ENCODE peak calls at places on chromosome 19, in six cellular contexts. One of them, this sample, is unnamed.

GRCh38 chr19:38073806-38074685 is 150.0 kb downstream of the DPF1 start:
- DNase-seq in psoas muscle: no peak
- DNase-seq in H9: peak
- DNase-seq in PC-3: no peak
- DNase-seq in tibial nerve: no peak
- DNase-seq in NB4: peak
- DNase-seq in this sample: no peak

GRCh38 chr19:39543477-39543857 is 3.5 kb upstream of the EID2 start:
- DNase-seq in NB4: no peak
- DNase-seq in tibial nerve: no peak
- DNase-seq in H9: no peak
- DNase-seq in psoas muscle: no peak
- DNase-seq in PC-3: no peak
- DNase-seq in this sample: no peak

GRCh38 chr19:46202872-46203860 is 26.4 kb upstream of the IGFL1 start:
- DNase-seq in tibial nerve: no peak
- DNase-seq in NB4: no peak
- DNase-seq in PC-3: peak
- DNase-seq in psoas muscle: no peak
- DNase-seq in H9: no peak
- DNase-seq in this sample: no peak

GRCh38 chr19:1274081-1274851 is 1.1 kb upstream of the FAM174C start:
- DNase-seq in PC-3: no peak
- DNase-seq in H9: no peak
- DNase-seq in psoas muscle: peak
- DNase-seq in NB4: no peak
- DNase-seq in tibial nerve: no peak
- DNase-seq in this sample: no peak

GRCh38 chr19:40217921-40218890 is at the start of gene TTC9B:
- DNase-seq in NB4: no peak
- DNase-seq in tibial nerve: no peak
- DNase-seq in psoas muscle: no peak
- DNase-seq in H9: peak
- DNase-seq in PC-3: no peak
- DNase-seq in this sample: no peak

GRCh38 chr19:2695288-2695866 is 7.1 kb downstream of the GNG7 start:
- DNase-seq in tibial nerve: no peak
- DNase-seq in NB4: no peak
- DNase-seq in psoas muscle: no peak
- DNase-seq in PC-3: no peak
- DNase-seq in H9: no peak
- DNase-seq in this sample: no peak

GRCh38 chr19:54415208-54415900 is at the start of gene TTYH1:
- DNase-seq in PC-3: no peak
- DNase-seq in H9: peak
- DNase-seq in NB4: no peak
- DNase-seq in psoas muscle: no peak
- DNase-seq in tibial nerve: no peak
- DNase-seq in this sample: peak

GRCh38 chr19:5567360-5567970 is at the start of gene TINCR:
- DNase-seq in H9: peak
- DNase-seq in psoas muscle: no peak
- DNase-seq in NB4: no peak
- DNase-seq in tibial nerve: no peak
- DNase-seq in PC-3: no peak
- DNase-seq in this sample: no peak

GRCh38 chr19:31103228-31103627 is 246.0 kb downstream of the TSHZ3 start:
- DNase-seq in H9: no peak
- DNase-seq in psoas muscle: no peak
- DNase-seq in NB4: no peak
- DNase-seq in PC-3: no peak
- DNase-seq in tibial nerve: no peak
- DNase-seq in this sample: no peak

GRCh38 chr19:5727453-5728050 is 7.1 kb downstream of the CATSPERD start:
- DNase-seq in tibial nerve: no peak
- DNase-seq in H9: no peak
- DNase-seq in NB4: no peak
- DNase-seq in psoas muscle: no peak
- DNase-seq in PC-3: no peak
- DNase-seq in this sample: no peak

GRCh38 chr19:4971424-4971793 is 2.5 kb downstream of the KDM4B start:
- DNase-seq in NB4: no peak
- DNase-seq in psoas muscle: no peak
- DNase-seq in H9: peak
- DNase-seq in PC-3: peak
- DNase-seq in tibial nerve: no peak
- DNase-seq in this sample: no peak

GRCh38 chr19:38057954-38058690 is 151.1 kb downstream of the SIPA1L3 start:
- DNase-seq in H9: no peak
- DNase-seq in tibial nerve: no peak
- DNase-seq in NB4: no peak
- DNase-seq in PC-3: peak
- DNase-seq in psoas muscle: no peak
- DNase-seq in this sample: peak

GRCh38 chr19:16447015-16447384 is 24.8 kb downstream of the EPS15L1 start:
- DNase-seq in PC-3: no peak
- DNase-seq in tibial nerve: peak
- DNase-seq in H9: no peak
- DNase-seq in psoas muscle: peak
- DNase-seq in NB4: peak
- DNase-seq in this sample: no peak

GRCh38 chr19:43651758-43652545 is 12.3 kb upstream of the CADM4 start:
- DNase-seq in tibial nerve: peak
- DNase-seq in psoas muscle: peak
- DNase-seq in PC-3: peak
- DNase-seq in H9: peak
- DNase-seq in NB4: peak
- DNase-seq in this sample: peak

GRCh38 chr19:3691726-3692125 is 8.5 kb downstream of the PIP5K1C start:
- DNase-seq in H9: no peak
- DNase-seq in NB4: no peak
- DNase-seq in PC-3: no peak
- DNase-seq in tibial nerve: no peak
- DNase-seq in psoas muscle: no peak
- DNase-seq in this sample: no peak

GRCh38 chr19:1252221-1252817 is 3.9 kb downstream of the MIDN start:
- DNase-seq in PC-3: peak
- DNase-seq in NB4: peak
- DNase-seq in H9: no peak
- DNase-seq in psoas muscle: peak
- DNase-seq in tibial nerve: peak
- DNase-seq in this sample: no peak

GRCh38 chr19:47723573-47723923 is 10.3 kb downstream of the EHD2 start:
- DNase-seq in psoas muscle: peak
- DNase-seq in H9: no peak
- DNase-seq in tibial nerve: no peak
- DNase-seq in PC-3: peak
- DNase-seq in NB4: peak
- DNase-seq in this sample: no peak

GRCh38 chr19:40104754-40105153 is 14.0 kb upstream of the ZNF780A start:
- DNase-seq in H9: no peak
- DNase-seq in PC-3: no peak
- DNase-seq in tibial nerve: no peak
- DNase-seq in NB4: no peak
- DNase-seq in psoas muscle: no peak
- DNase-seq in this sample: no peak

GRCh38 chr19:7489609-7490044 is 792 bp upstream of the PEX11G start:
- DNase-seq in tibial nerve: no peak
- DNase-seq in psoas muscle: no peak
- DNase-seq in PC-3: no peak
- DNase-seq in H9: no peak
- DNase-seq in NB4: no peak
- DNase-seq in this sample: no peak

GRCh38 chr19:42216653-42217521 is 590 bp downstream of the DEDD2 start:
- DNase-seq in H9: peak
- DNase-seq in NB4: peak
- DNase-seq in PC-3: peak
- DNase-seq in tibial nerve: no peak
- DNase-seq in psoas muscle: peak
- DNase-seq in this sample: peak

GRCh38 chr19:1171755-1172352 is 2.2 kb downstream of the SBNO2 start:
- DNase-seq in PC-3: peak
- DNase-seq in tibial nerve: no peak
- DNase-seq in NB4: no peak
- DNase-seq in H9: no peak
- DNase-seq in psoas muscle: no peak
- DNase-seq in this sample: no peak

GRCh38 chr19:17871032-17871877 is 490 bp upstream of the SLC5A5 start:
- DNase-seq in psoas muscle: no peak
- DNase-seq in tibial nerve: no peak
- DNase-seq in NB4: no peak
- DNase-seq in H9: no peak
- DNase-seq in PC-3: no peak
- DNase-seq in this sample: no peak

GRCh38 chr19:2775556-2776430 is 7.3 kb downstream of the SGTA start:
- DNase-seq in PC-3: no peak
- DNase-seq in NB4: peak
- DNase-seq in psoas muscle: peak
- DNase-seq in tibial nerve: peak
- DNase-seq in H9: no peak
- DNase-seq in this sample: no peak

GRCh38 chr19:4638330-4638729 is 986 bp upstream of the TNFAIP8L1 start:
- DNase-seq in H9: no peak
- DNase-seq in tibial nerve: no peak
- DNase-seq in psoas muscle: peak
- DNase-seq in NB4: no peak
- DNase-seq in PC-3: no peak
- DNase-seq in this sample: no peak

GRCh38 chr19:54464624-54465266 is 1.2 kb upstream of the LENG9 start:
- DNase-seq in tibial nerve: peak
- DNase-seq in H9: peak
- DNase-seq in PC-3: peak
- DNase-seq in NB4: peak
- DNase-seq in psoas muscle: peak
- DNase-seq in this sample: peak

GRCh38 chr19:1884291-1884718 is 991 bp downstream of the ABHD17A start:
- DNase-seq in PC-3: no peak
- DNase-seq in NB4: no peak
- DNase-seq in psoas muscle: no peak
- DNase-seq in H9: no peak
- DNase-seq in tibial nerve: no peak
- DNase-seq in this sample: no peak

GRCh38 chr19:1465191-1466016 is 13.6 kb downstream of the C19orf25 start:
- DNase-seq in tibial nerve: no peak
- DNase-seq in PC-3: no peak
- DNase-seq in H9: peak
- DNase-seq in NB4: peak
- DNase-seq in psoas muscle: peak
- DNase-seq in this sample: no peak

GRCh38 chr19:31314849-31315620 is 34.2 kb downstream of the TSHZ3 start:
- DNase-seq in H9: no peak
- DNase-seq in PC-3: no peak
- DNase-seq in psoas muscle: no peak
- DNase-seq in tibial nerve: no peak
- DNase-seq in NB4: no peak
- DNase-seq in this sample: no peak

GRCh38 chr19:3057275-3057714 is 5.0 kb downstream of the TLE5 start:
- DNase-seq in H9: peak
- DNase-seq in PC-3: peak
- DNase-seq in psoas muscle: peak
- DNase-seq in tibial nerve: peak
- DNase-seq in NB4: no peak
- DNase-seq in this sample: no peak

GRCh38 chr19:58372311-58373133 is 8.3 kb downstream of the ZNF837 start:
- DNase-seq in PC-3: peak
- DNase-seq in tibial nerve: no peak
- DNase-seq in psoas muscle: no peak
- DNase-seq in H9: no peak
- DNase-seq in NB4: no peak
- DNase-seq in this sample: no peak

GRCh38 chr19:7391218-7391670 is 42.5 kb downstream of the ARHGEF18 start:
- DNase-seq in H9: no peak
- DNase-seq in tibial nerve: no peak
- DNase-seq in psoas muscle: no peak
- DNase-seq in PC-3: peak
- DNase-seq in NB4: no peak
- DNase-seq in this sample: no peak

GRCh38 chr19:47542030-47542475 is 27.2 kb upstream of the NAPA start:
- DNase-seq in PC-3: no peak
- DNase-seq in tibial nerve: no peak
- DNase-seq in NB4: no peak
- DNase-seq in psoas muscle: no peak
- DNase-seq in H9: no peak
- DNase-seq in this sample: no peak

DNA sequence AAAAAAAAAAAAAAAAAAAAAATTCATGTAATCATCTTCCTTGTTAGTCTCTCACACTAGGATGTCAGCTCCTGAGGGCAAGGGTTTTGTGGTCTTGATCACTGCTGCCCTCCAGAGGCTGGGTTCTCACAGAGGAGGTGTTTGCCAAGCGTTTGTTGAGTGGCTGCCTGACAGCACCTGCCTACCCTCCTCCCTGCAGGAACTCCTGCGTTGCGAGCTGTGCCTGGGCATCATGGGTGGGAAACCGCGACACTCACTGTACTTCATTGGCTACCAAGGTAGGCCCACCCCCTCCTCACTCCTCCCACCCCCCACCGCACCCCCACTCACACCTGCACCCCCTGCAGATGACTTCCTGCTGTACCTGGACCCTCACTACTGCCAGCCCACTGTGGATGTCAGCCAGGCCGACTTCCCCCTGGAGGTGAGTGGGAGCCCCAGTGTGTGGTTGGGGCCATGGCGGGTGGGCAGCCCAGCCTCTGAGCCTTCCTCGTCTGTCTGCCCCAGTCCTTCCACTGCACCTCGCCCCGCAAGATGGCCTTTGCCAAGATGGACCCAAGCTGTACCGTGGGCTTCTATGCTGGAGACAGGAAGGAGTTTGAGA is 8.1 kb downstream of the ATG4D start:
- DNase-seq in psoas muscle: no peak
- DNase-seq in PC-3: peak
- DNase-seq in H9: peak
- DNase-seq in tibial nerve: no peak
- DNase-seq in NB4: peak
- DNase-seq in this sample: no peak
- TF ChIP-seq CTCF in psoas muscle: no peak
- TF ChIP-seq CTCF in PC-3: peak
- TF ChIP-seq CTCF in H9: peak
- TF ChIP-seq CTCF in tibial nerve: no peak
- TF ChIP-seq CTCF in NB4: peak
- TF ChIP-seq CTCF in this sample: no peak

GRCh38 chr19:55704494-55705245 is 29.6 kb downstream of the EPN1 start:
- DNase-seq in H9: no peak
- DNase-seq in NB4: peak
- DNase-seq in psoas muscle: no peak
- DNase-seq in tibial nerve: no peak
- DNase-seq in PC-3: no peak
- DNase-seq in this sample: no peak
- TF ChIP-seq CTCF in H9: peak
- TF ChIP-seq CTCF in NB4: peak
- TF ChIP-seq CTCF in psoas muscle: no peak
- TF ChIP-seq CTCF in tibial nerve: no peak
- TF ChIP-seq CTCF in PC-3: peak
- TF ChIP-seq CTCF in this sample: no peak

GRCh38 chr19:28705008-28705407 is 507.9 kb downstream of the UQCRFS1 start:
- DNase-seq in psoas muscle: no peak
- DNase-seq in tibial nerve: no peak
- DNase-seq in PC-3: peak
- DNase-seq in H9: no peak
- DNase-seq in NB4: no peak
- DNase-seq in this sample: no peak
- TF ChIP-seq CTCF in psoas muscle: no peak
- TF ChIP-seq CTCF in tibial nerve: no peak
- TF ChIP-seq CTCF in PC-3: peak
- TF ChIP-seq CTCF in H9: peak
- TF ChIP-seq CTCF in NB4: no peak
- TF ChIP-seq CTCF in this sample: peak

GRCh38 chr19:13872695-13873389 is 4.1 kb upstream of the NANOS3 start:
- DNase-seq in NB4: peak
- DNase-seq in psoas muscle: no peak
- DNase-seq in H9: peak
- DNase-seq in tibial nerve: no peak
- DNase-seq in PC-3: no peak
- DNase-seq in this sample: no peak
- TF ChIP-seq CTCF in NB4: no peak
- TF ChIP-seq CTCF in psoas muscle: no peak
- TF ChIP-seq CTCF in H9: peak
- TF ChIP-seq CTCF in tibial nerve: no peak
- TF ChIP-seq CTCF in PC-3: no peak
- TF ChIP-seq CTCF in this sample: peak